ENCODE peak calls at places on chromosomes 2 and 18, in six cellular contexts. K, T, A, M, B and J are unnamed samples.
A peak's percentile ranks its signal among the peaks of the same experiment; 100 is the strongest.

GRCh38 chr2:207048421-207048820 is 109.1 kb downstream of the CPO start:
- DNase-seq in K (no peak), T (no peak), M (no peak), B (no peak), A (no peak), J (peak; percentile 49)

GRCh38 chr18:48638451-48638850 is 99.6 kb downstream of the CTIF start:
- DNase-seq in B (no peak), K (no peak), T (no peak), A (peak; percentile 32), M (no peak), J (no peak)

GRCh38 chr2:135742307-135742838 is 718 bp downstream of the UBXN4 start:
- DNase-seq in T (no peak), B (peak; percentile 21), M (peak; percentile 62), K (no peak), A (peak; percentile 80), J (no peak)

GRCh38 chr2:160028431-160029269 is 33.8 kb downstream of the PLA2R1 start:
- DNase-seq in A (no peak), T (no peak), K (no peak), B (no peak), M (no peak), J (no peak)

GRCh38 chr2:11155326-11156059 is at the start of gene SLC66A3:
- DNase-seq in T (no peak), K (peak; percentile 73), M (peak; percentile 82), B (peak; percentile 21), A (no peak), J (peak; percentile 72)

GRCh38 chr2:23480991-23481797 is 96.2 kb downstream of the KLHL29 start:
- DNase-seq in K (no peak), M (no peak), B (no peak), T (no peak), A (no peak), J (peak; percentile 48)

GRCh38 chr2:68225119-68225632 is 27.2 kb downstream of the PPP3R1 start:
- DNase-seq in A (no peak), T (no peak), M (peak; percentile 17), K (no peak), B (peak; percentile 5), J (no peak)

GRCh38 chr2:9297156-9297555 is 90.5 kb downstream of the ASAP2 start:
- DNase-seq in B (no peak), K (no peak), T (no peak), A (no peak), M (no peak), J (no peak)

GRCh38 chr18:10565835-10566234 is 40.0 kb downstream of the NAPG start:
- DNase-seq in A (no peak), B (no peak), K (no peak), M (no peak), T (no peak), J (no peak)

GRCh38 chr18:66439207-66439606 is 164.7 kb downstream of the CDH19 start:
- DNase-seq in K (no peak), A (no peak), M (no peak), B (no peak), T (no peak), J (no peak)

GRCh38 chr2:27407798-27408491 is 1.4 kb downstream of the PPM1G start:
- DNase-seq in B (no peak), K (no peak), M (peak; percentile 65), T (no peak), A (no peak), J (no peak)

GRCh38 chr2:238426568-238427434 is at the start of gene ASB1:
- DNase-seq in M (peak; percentile 76), T (peak; percentile 76), B (peak; percentile 59), A (peak; percentile 91), K (peak; percentile 51), J (peak; percentile 43)

GRCh38 chr2:159828736-159829135 is 30.7 kb upstream of the CD302 start:
- DNase-seq in M (no peak), A (no peak), B (no peak), K (no peak), T (no peak), J (peak; percentile 6)

GRCh38 chr2:212299333-212299732 is 239.3 kb downstream of the ERBB4 start:
- DNase-seq in M (no peak), B (no peak), A (no peak), K (no peak), T (no peak), J (no peak)

GRCh38 chr2:38602732-38603401 is at the start of gene HNRNPLL:
- DNase-seq in M (peak; percentile 94), K (peak; percentile 80), B (peak; percentile 93), T (peak; percentile 85), A (peak; percentile 98), J (peak; percentile 93)

GRCh38 chr18:34901299-34901698 is 139.9 kb upstream of the MAPRE2 start:
- DNase-seq in K (no peak), A (no peak), M (peak; percentile 15), B (no peak), T (no peak), J (no peak)

GRCh38 chr2:15218423-15219086 is 342.6 kb downstream of the NBAS start:
- DNase-seq in A (no peak), M (no peak), B (no peak), T (no peak), K (no peak), J (no peak)

GRCh38 chr2:75543446-75543845 is 17.3 kb downstream of the EVA1A start:
- DNase-seq in K (no peak), B (no peak), M (no peak), A (no peak), T (no peak), J (no peak)

GRCh38 chr2:54388093-54388492 is 68.0 kb upstream of the SPTBN1 start:
- DNase-seq in M (no peak), T (no peak), K (no peak), A (no peak), B (no peak), J (no peak)

GRCh38 chr2:100976061-100976460 is 26.0 kb upstream of the RPL31 start:
- DNase-seq in M (no peak), B (no peak), K (no peak), A (no peak), T (no peak), J (no peak)

GRCh38 chr2:203328735-203329549 is 748 bp downstream of the ABI2 start:
- DNase-seq in T (peak; percentile 12), M (peak; percentile 38), A (peak; percentile 81), B (peak; percentile 5), K (no peak), J (no peak)

GRCh38 chr18:60936101-60936500 is 397.1 kb upstream of the CDH20 start:
- DNase-seq in M (no peak), T (no peak), A (no peak), K (no peak), B (no peak), J (no peak)

GRCh38 chr2:195304310-195304709 is 352.7 kb upstream of the SLC39A10 start:
- DNase-seq in B (no peak), A (no peak), K (no peak), T (no peak), M (no peak), J (no peak)

GRCh38 chr2:213122730-213123129 is 28.7 kb downstream of the IKZF2 start:
- DNase-seq in B (no peak), T (no peak), M (no peak), K (no peak), A (no peak), J (no peak)